ENCODE peak calls at places on chromosomes 11 and 22, in five cellular contexts. I, J, F, V and L are unnamed samples.

GRCh38 chr11:122198291-122198983 is 82.4 kb upstream of the BLID start:
- DNase-seq in F (no peak), V (peak), J (no peak), I (no peak), L (no peak)

GRCh38 chr11:99410636-99411035 is 389.9 kb downstream of the CNTN5 start:
- DNase-seq in F (no peak), V (no peak), J (no peak), I (no peak), L (no peak)

GRCh38 chr22:25019427-25020184 is 67.1 kb downstream of the KIAA1671 start:
- DNase-seq in J (no peak), F (no peak), V (no peak), I (no peak), L (no peak)

GRCh38 chr11:36817336-36817965 is 219.4 kb upstream of the RAG2 start:
- DNase-seq in I (peak), F (peak), J (peak), V (no peak), L (no peak)

GRCh38 chr22:38953577-38954413 is 3.6 kb upstream of the APOBEC3A start:
- DNase-seq in I (peak), V (no peak), F (peak), J (no peak), L (peak)

GRCh38 chr11:131918663-131919062 is 548.2 kb downstream of the NTM start:
- DNase-seq in F (no peak), I (no peak), V (no peak), J (no peak), L (no peak)

GRCh38 chr11:6612816-6613136 is 760 bp upstream of the TAF10 start:
- DNase-seq in F (no peak), I (no peak), V (no peak), J (no peak), L (no peak)

GRCh38 chr11:129625930-129626329 is 189.7 kb upstream of the TMEM45B start:
- DNase-seq in F (no peak), J (no peak), V (no peak), I (no peak), L (no peak)

GRCh38 chr11:47946682-47947575 is 33.4 kb upstream of the PTPRJ start:
- DNase-seq in I (peak), F (peak), J (peak), V (peak), L (no peak)

GRCh38 chr11:5620606-5621521 is 3.9 kb upstream of the TRIM34 start:
- DNase-seq in I (peak), F (peak), V (peak), J (no peak), L (no peak)

GRCh38 chr11:117908959-117909610 is 20.1 kb downstream of the TMPRSS13 start:
- DNase-seq in F (peak), J (peak), I (no peak), V (no peak), L (no peak)

GRCh38 chr11:443542-444199 is 1.9 kb upstream of the ANO9 start:
- DNase-seq in J (peak), I (peak), F (peak), V (peak), L (no peak)

GRCh38 chr11:16924826-16925494 is 89.3 kb downstream of the PLEKHA7 start:
- DNase-seq in I (peak), J (no peak), V (peak), F (no peak), L (no peak)

GRCh38 chr11:60985991-60986915 is 14.8 kb downstream of the CD6 start:
- DNase-seq in F (no peak), I (no peak), J (peak), V (no peak), L (no peak)